ENCODE peak calls at places on chromosome 17, in six cellular contexts. Z, J, P, K, D and N are unnamed samples.

GRCh38 chr17:41304091-41304490 is 1.4 kb upstream of the KRTAP29-1 start:
- DNase-seq in J (no peak), D (no peak), K (no peak), Z (no peak), P (no peak), N (no peak)

GRCh38 chr17:78227455-78227916 is 3.9 kb upstream of the TMEM235 start:
- DNase-seq in J (no peak), K (no peak), D (no peak), P (no peak), Z (no peak), N (no peak)

GRCh38 chr17:28412131-28412530 is 6.1 kb upstream of the SLC46A1 start:
- DNase-seq in J (peak), D (no peak), P (no peak), K (no peak), Z (no peak), N (no peak)

GRCh38 chr17:1830288-1830687 is 483 bp downstream of the RPA1 start:
- DNase-seq in J (peak), Z (no peak), D (peak), P (peak), K (no peak), N (no peak)

GRCh38 chr17:42895185-42895555 is 5.4 kb upstream of the G6PC1 start:
- DNase-seq in K (no peak), J (peak), Z (peak), D (no peak), P (no peak), N (no peak)

GRCh38 chr17:51913491-51913890 is 245.0 kb downstream of the CA10 start:
- DNase-seq in D (no peak), P (no peak), Z (no peak), K (no peak), J (no peak), N (no peak)

GRCh38 chr17:41015473-41015872 is 6.5 kb upstream of the KRTAP3-1 start:
- DNase-seq in J (no peak), P (no peak), K (no peak), D (no peak), Z (no peak), N (no peak)

GRCh38 chr17:31216053-31216751 is 80.8 kb downstream of the OMG start:
- DNase-seq in P (no peak), D (peak), K (no peak), Z (no peak), J (peak), N (no peak)

GRCh38 chr17:35871415-35871814 is 2.7 kb upstream of the HEATR9 start:
- DNase-seq in J (no peak), Z (no peak), K (no peak), D (no peak), P (no peak), N (no peak)
- TF ChIP-seq CTCF in J (no peak), Z (no peak), K (no peak), D (no peak), P (no peak), N (no peak)

DNA sequence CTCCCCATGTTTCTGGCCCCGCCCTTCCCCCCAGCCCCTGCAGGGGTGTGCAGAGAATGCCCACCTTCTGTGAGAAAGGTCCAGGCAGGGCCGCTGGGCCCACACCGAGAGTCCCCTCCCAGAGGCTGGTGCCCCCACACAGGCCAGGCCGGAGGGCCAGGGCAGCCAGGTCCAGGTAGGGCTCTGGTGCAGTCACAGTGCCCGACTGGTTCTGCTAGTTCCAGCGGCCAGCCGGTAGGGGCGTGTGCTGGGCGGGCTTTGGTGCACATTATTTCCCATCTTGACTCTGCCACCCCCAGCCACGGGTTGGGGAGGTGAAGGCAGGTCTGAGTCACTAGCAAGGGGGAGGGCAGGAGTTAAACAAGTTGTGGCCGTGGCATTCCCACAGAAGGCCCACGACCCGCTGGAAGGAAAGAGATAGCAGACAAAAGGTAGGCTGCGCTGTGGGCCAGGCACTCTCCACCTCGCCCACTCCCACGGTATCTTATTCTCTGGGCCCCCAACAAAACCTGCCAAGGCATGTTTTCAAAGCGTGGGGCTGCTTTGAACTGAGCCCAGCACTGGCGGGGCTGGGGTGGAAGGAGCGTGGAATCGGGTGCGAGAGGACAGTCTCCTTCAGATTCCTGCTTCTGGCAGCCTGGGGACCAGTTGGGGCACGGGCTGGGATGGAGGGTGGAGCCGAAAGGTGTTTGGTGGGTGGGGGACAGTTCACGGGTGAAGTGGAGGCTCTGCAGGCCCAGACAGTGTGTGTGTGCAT is 1.9 kb downstream of the EPN3 start:
- DNase-seq in Z (no peak), K (no peak), J (no peak), D (no peak), P (no peak), N (no peak)
- TF ChIP-seq CTCF in Z (no peak), K (peak), J (no peak), D (no peak), P (no peak), N (peak)

DNA sequence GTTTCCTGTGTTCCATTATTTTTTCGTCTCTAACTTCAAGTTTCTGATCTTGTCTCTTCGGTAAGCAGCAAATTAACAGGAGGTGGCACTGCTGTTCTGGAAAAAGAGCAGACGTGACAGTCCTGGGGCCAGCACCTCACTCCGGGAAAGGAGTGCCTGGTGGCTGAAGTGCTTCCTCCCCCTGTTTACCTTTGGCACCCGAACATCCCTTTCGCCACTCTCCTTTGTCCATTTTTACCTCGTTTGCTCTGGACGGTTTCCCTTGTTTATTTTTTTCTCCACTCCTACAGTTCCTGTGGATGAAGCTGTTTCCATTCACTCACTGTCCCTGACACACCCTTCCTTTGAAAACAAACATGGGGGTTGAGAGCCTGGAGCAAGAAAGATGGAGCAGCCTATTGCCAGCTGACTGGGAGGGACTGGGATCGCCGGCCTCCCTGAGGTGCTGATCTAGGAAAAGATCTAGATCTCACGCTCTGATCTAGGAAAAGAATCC is 12.6 kb downstream of the SAP30BP start:
- DNase-seq in P (no peak), D (no peak), J (peak), K (no peak), Z (no peak), N (no peak)
- TF ChIP-seq CTCF in P (no peak), D (no peak), J (peak), K (no peak), Z (no peak), N (no peak)

GRCh38 chr17:14203392-14203791 is 33.3 kb downstream of the CDRT15 start:
- DNase-seq in P (no peak), D (no peak), J (peak), Z (no peak), K (no peak), N (no peak)
- TF ChIP-seq CTCF in P (no peak), D (peak), J (peak), Z (peak), K (no peak), N (peak)

DNA sequence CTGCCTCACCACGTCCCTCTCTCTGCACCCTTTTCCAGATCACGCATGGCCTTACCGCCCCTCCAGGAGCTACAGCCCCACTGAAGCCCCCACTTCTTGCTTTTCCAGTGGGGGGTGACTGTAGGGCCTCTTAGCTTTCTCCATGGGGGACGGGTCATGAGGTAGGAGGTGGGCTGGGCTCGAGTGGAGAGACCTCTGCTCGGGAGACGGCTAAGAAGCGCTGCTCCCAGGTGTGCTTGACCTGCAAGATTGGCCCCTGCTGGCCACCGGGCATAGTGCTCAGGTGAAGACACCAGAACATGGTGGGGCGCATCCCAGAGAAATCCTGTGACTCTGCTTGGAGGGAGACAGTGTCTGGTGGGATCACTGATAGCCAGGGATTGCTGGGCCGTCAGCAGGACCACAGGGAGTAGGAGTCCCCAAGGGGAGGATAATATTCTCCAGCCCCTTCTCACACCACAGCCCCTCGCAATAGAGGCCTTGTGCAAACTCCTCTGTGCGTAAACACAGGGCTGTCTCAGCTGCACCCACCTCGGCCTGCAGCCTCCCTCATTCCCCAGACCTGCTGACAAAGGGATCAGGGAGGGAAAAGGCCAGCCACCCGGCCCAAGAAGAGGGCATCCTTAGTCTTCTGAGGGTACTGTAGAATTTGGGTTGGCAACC is 8.9 kb upstream of the GALK1 start:
- DNase-seq in K (no peak), Z (no peak), P (peak), D (no peak), J (no peak), N (no peak)
- TF ChIP-seq CTCF in K (no peak), Z (no peak), P (no peak), D (no peak), J (no peak), N (peak)

GRCh38 chr17:38509772-38510423 is 81.6 kb downstream of the ARHGAP23 start:
- DNase-seq in P (no peak), Z (no peak), K (peak), J (no peak), D (peak), N (no peak)

GRCh38 chr17:38508570-38508950 is 80.3 kb downstream of the ARHGAP23 start:
- DNase-seq in J (no peak), P (no peak), Z (no peak), D (no peak), K (no peak), N (no peak)

GRCh38 chr17:38507921-38508569 is 79.8 kb downstream of the ARHGAP23 start:
- DNase-seq in J (no peak), K (no peak), Z (no peak), P (no peak), D (no peak), N (no peak)

GRCh38 chr17:38510424-38511125 is 82.3 kb downstream of the ARHGAP23 start:
- DNase-seq in D (peak), Z (no peak), J (no peak), K (peak), P (no peak), N (no peak)

GRCh38 chr17:38509008-38509771 is 80.9 kb downstream of the ARHGAP23 start:
- DNase-seq in J (peak), K (peak), D (peak), Z (peak), P (peak), N (peak)
- TF ChIP-seq CTCF in J (peak), K (peak), D (peak), Z (peak), P (no peak), N (peak)

GRCh38 chr17:17497065-17497844 is 1.1 kb upstream of the RASD1 start:
- DNase-seq in K (no peak), D (no peak), J (no peak), P (no peak), Z (no peak), N (no peak)
- TF ChIP-seq CTCF in K (no peak), D (no peak), J (no peak), P (no peak), Z (no peak), N (no peak)

GRCh38 chr17:64596988-64597387 is 65.1 kb downstream of the SMURF2 start:
- DNase-seq in J (no peak), P (no peak), Z (no peak), K (no peak), D (no peak), N (no peak)

GRCh38 chr17:64596439-64596838 is 65.7 kb downstream of the SMURF2 start:
- DNase-seq in D (no peak), J (no peak), K (no peak), P (no peak), Z (no peak), N (no peak)

GRCh38 chr17:64591944-64592343 is 70.2 kb downstream of the SMURF2 start:
- DNase-seq in D (no peak), P (no peak), J (no peak), K (no peak), Z (no peak), N (no peak)
- TF ChIP-seq CTCF in D (no peak), P (no peak), J (no peak), K (no peak), Z (no peak), N (no peak)

GRCh38 chr17:792277-792676 is 10.1 kb downstream of the MRM3 start:
- DNase-seq in P (no peak), J (no peak), K (no peak), Z (no peak), D (no peak), N (no peak)
- TF ChIP-seq CTCF in P (no peak), J (no peak), K (no peak), Z (no peak), D (no peak), N (no peak)

GRCh38 chr17:63835167-63835720 is 7.2 kb downstream of the SMARCD2 start:
- DNase-seq in K (no peak), D (no peak), Z (no peak), J (no peak), P (no peak), N (no peak)
- TF ChIP-seq CTCF in K (no peak), D (no peak), Z (no peak), J (no peak), P (no peak), N (no peak)